ENCODE peak calls at places on chromosomes 7 and 10, in seven cellular contexts. N is endodermal cell; F is islet precursor cell; W is stimulated activated CD4-positive, alpha-beta T cell treated with anti-CD3 and anti-CD28 coated beads, Interleukin-1b, Interleukin-23, amount 100 ng/mL, for 1 hour; E is endothelial cell; T is ELR; V is GM20000. X is an unnamed sample.

GRCh38 chr10:106711313-106711906 is 453.1 kb downstream of the SORCS1 start:
- DNase-seq in T (peak), F (peak), E (peak), V (peak), W (no peak), N (peak), X (peak)

GRCh38 chr10:97277551-97277950 is 14.9 kb downstream of the ARHGAP19 start:
- DNase-seq in V (no peak), N (no peak), E (no peak), F (no peak), W (no peak), T (no peak), X (no peak)

GRCh38 chr7:77714195-77714594 is 17.9 kb downstream of the RSBN1L start:
- DNase-seq in W (no peak), T (no peak), F (no peak), N (no peak), E (no peak), V (no peak), X (no peak)

GRCh38 chr7:131021902-131022301 is 287.9 kb upstream of the KLF14 start:
- DNase-seq in E (no peak), N (no peak), V (no peak), W (no peak), F (no peak), T (no peak), X (no peak)

GRCh38 chr10:69652111-69652856 is 22.2 kb downstream of the FAM241B start:
- DNase-seq in N (no peak), E (no peak), T (no peak), V (no peak), W (no peak), F (no peak), X (no peak)

GRCh38 chr10:5589963-5590511 is 65.3 kb downstream of the CALML3 start:
- DNase-seq in V (no peak), N (peak), T (peak), E (no peak), W (no peak), F (peak), X (no peak)

GRCh38 chr10:125158528-125159485 is 1.6 kb downstream of the CTBP2 start:
- DNase-seq in E (no peak), N (peak), V (peak), W (no peak), T (peak), F (peak), X (peak)

GRCh38 chr10:11672836-11673235 is 61.4 kb upstream of the USP6NL start:
- DNase-seq in F (no peak), T (no peak), E (no peak), V (no peak), W (no peak), N (no peak), X (no peak)

GRCh38 chr10:95133997-95134396 is 60.0 kb upstream of the ACSM6 start:
- DNase-seq in F (no peak), T (peak), W (no peak), V (no peak), N (no peak), E (no peak), X (peak)

GRCh38 chr10:121490906-121491519 is 107.2 kb downstream of the FGFR2 start:
- DNase-seq in N (no peak), F (peak), T (no peak), V (no peak), E (no peak), W (no peak), X (no peak)

GRCh38 chr10:98246911-98247820 is 20.8 kb downstream of the LOXL4 start:
- DNase-seq in F (peak), V (no peak), E (no peak), N (no peak), W (no peak), T (no peak), X (no peak)

GRCh38 chr7:92833766-92834605 is 2.4 kb downstream of the CDK6 start:
- DNase-seq in W (peak), E (peak), V (peak), T (peak), N (peak), F (peak), X (peak)

GRCh38 chr10:74706966-74707365 is 119.4 kb upstream of the KAT6B start:
- DNase-seq in T (no peak), E (no peak), N (no peak), V (no peak), F (no peak), W (no peak), X (no peak)

GRCh38 chr7:12139421-12139820 is 71.7 kb upstream of the TMEM106B start:
- DNase-seq in E (no peak), T (peak), W (no peak), V (no peak), N (no peak), F (no peak), X (no peak)

GRCh38 chr10:52486840-52487611 is 172.9 kb downstream of the DKK1 start:
- DNase-seq in W (no peak), E (no peak), V (no peak), N (no peak), F (no peak), T (peak), X (no peak)

GRCh38 chr7:90175667-90176066 is 21.4 kb downstream of the STEAP1 start:
- DNase-seq in V (no peak), F (no peak), E (no peak), W (no peak), N (no peak), T (no peak), X (no peak)

GRCh38 chr7:74598558-74598957 is 59.0 kb upstream of the GTF2I start:
- DNase-seq in E (no peak), F (no peak), V (no peak), W (no peak), N (no peak), T (peak), X (no peak)

GRCh38 chr7:125396466-125397151 is 467.0 kb upstream of the POT1 start:
- DNase-seq in F (no peak), W (no peak), T (no peak), V (no peak), N (no peak), E (no peak), X (no peak)

GRCh38 chr7:7745966-7746365 is 27.6 kb upstream of the RPA3 start:
- DNase-seq in F (no peak), N (no peak), W (no peak), E (no peak), V (no peak), T (no peak), X (no peak)